ENCODE peak calls at places on chromosome 10, in seven cellular contexts. J is tibial nerve, R is WTC11, W is HFFc6, V is DND-41, X is dorsolateral prefrontal cortex, N is GM23338. E is an unnamed sample.

GRCh38 chr10:77837248-77837924 is 89.2 kb downstream of the DLG5 start:
- DNase-seq in J (peak; percentile 10), R (peak; percentile 82), W (peak; percentile 48), V (peak; percentile 53), X (peak; percentile 62), N (peak; percentile 95), E (peak; percentile 90)

GRCh38 chr10:43409385-43410109 is 561 bp upstream of the HNRNPF start:
- DNase-seq in J (no peak), R (peak; percentile 23), W (no peak), V (peak; percentile 87), X (no peak), N (no peak), E (no peak)

GRCh38 chr10:102620138-102620591 is 24.1 kb upstream of the TRIM8 start:
- DNase-seq in J (no peak), R (no peak), W (no peak), V (no peak), X (no peak), N (no peak), E (no peak)

GRCh38 chr10:25257646-25258045 is 82.8 kb downstream of the GPR158 start:
- DNase-seq in J (no peak), R (no peak), W (no peak), V (no peak), X (no peak), N (peak; percentile 1), E (no peak)

GRCh38 chr10:35588836-35589235 is 16.3 kb upstream of the GJD4 start:
- DNase-seq in J (no peak), R (no peak), W (no peak), V (no peak), X (no peak), N (no peak), E (no peak)

GRCh38 chr10:51029172-51029641 is 45.1 kb upstream of the PRKG1 start:
- DNase-seq in J (no peak), R (no peak), W (peak; percentile 23), V (no peak), X (no peak), N (no peak), E (no peak)

GRCh38 chr10:59432207-59432900 is 70.0 kb upstream of the FAM13C start:
- DNase-seq in J (no peak), R (no peak), W (no peak), V (no peak), X (no peak), N (no peak), E (no peak)

GRCh38 chr10:119090968-119091367 is 10.4 kb upstream of the EIF3A start:
- DNase-seq in J (no peak), R (no peak), W (peak; percentile 58), V (no peak), X (no peak), N (no peak), E (no peak)

GRCh38 chr10:75508814-75509306 is 77.4 kb downstream of the LRMDA start:
- DNase-seq in J (no peak), R (no peak), W (no peak), V (no peak), X (no peak), N (no peak), E (no peak)

GRCh38 chr10:18610517-18610916 is 40.9 kb downstream of the NSUN6 start:
- DNase-seq in J (no peak), R (no peak), W (peak; percentile 76), V (no peak), X (no peak), N (no peak), E (no peak)

GRCh38 chr10:57874810-57875209 is 392.9 kb downstream of the IPMK start:
- DNase-seq in J (no peak), R (no peak), W (no peak), V (no peak), X (no peak), N (no peak), E (no peak)

GRCh38 chr10:131437556-131438465 is 126.3 kb upstream of the TCERG1L start:
- DNase-seq in J (no peak), R (no peak), W (no peak), V (no peak), X (no peak), N (no peak), E (no peak)

GRCh38 chr10:131442271-131442670 is 130.8 kb upstream of the TCERG1L start:
- DNase-seq in J (no peak), R (no peak), W (no peak), V (no peak), X (no peak), N (no peak), E (no peak)

GRCh38 chr10:131438665-131439064 is 127.1 kb upstream of the TCERG1L start:
- DNase-seq in J (no peak), R (no peak), W (no peak), V (no peak), X (no peak), N (no peak), E (no peak)

GRCh38 chr10:131440405-131441360 is 129.2 kb upstream of the TCERG1L start:
- DNase-seq in J (no peak), R (no peak), W (no peak), V (no peak), X (no peak), N (no peak), E (no peak)

GRCh38 chr10:131439705-131440104 is 128.2 kb upstream of the TCERG1L start:
- DNase-seq in J (no peak), R (no peak), W (no peak), V (no peak), X (no peak), N (no peak), E (no peak)
- TF ChIP-seq CTCF in J (no peak), R (no peak), W (no peak), V (no peak), X (no peak), N (no peak), E (no peak)

GRCh38 chr10:69406816-69407580 is 9.7 kb downstream of the TACR2 start:
- DNase-seq in J (no peak), R (no peak), W (no peak), V (no peak), X (no peak), N (no peak), E (no peak)
- TF ChIP-seq CTCF in J (no peak), R (no peak), W (no peak), V (no peak), X (no peak), N (no peak), E (no peak)

GRCh38 chr10:84267503-84268126 is 22.8 kb downstream of the RGR start:
- DNase-seq in J (no peak), R (peak; percentile 86), W (peak; percentile 46), V (peak; percentile 64), X (no peak), N (peak; percentile 86), E (peak; percentile 42)
- TF ChIP-seq CTCF in J (peak; percentile 31), R (peak; percentile 41), W (peak; percentile 87), V (peak; percentile 74), X (peak; percentile 59), N (peak; percentile 95), E (peak; percentile 77)

DNA sequence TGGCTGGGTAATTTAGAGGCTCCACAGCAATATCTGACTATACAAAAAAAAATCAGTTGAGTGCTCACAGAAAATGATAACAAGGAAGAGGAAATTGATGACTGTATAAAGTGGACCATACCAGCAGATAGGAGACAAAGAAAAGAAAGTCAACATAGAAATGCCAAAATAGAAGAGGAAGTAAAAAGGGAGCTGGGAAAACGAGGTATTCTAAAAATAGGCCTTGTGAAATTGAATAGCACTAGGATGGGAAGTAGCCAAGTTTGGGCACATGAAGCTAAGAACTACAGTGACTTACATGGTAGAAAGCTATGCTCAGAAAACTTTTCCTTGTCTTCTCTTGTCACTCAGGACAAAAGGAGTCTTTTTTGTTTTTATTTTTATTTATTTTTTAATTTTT is 76.2 kb upstream of the APBB1IP start:
- DNase-seq in J (no peak), R (no peak), W (no peak), V (no peak), X (no peak), N (no peak), E (no peak)
- TF ChIP-seq CTCF in J (no peak), R (no peak), W (no peak), V (no peak), X (no peak), N (no peak), E (no peak)

DNA sequence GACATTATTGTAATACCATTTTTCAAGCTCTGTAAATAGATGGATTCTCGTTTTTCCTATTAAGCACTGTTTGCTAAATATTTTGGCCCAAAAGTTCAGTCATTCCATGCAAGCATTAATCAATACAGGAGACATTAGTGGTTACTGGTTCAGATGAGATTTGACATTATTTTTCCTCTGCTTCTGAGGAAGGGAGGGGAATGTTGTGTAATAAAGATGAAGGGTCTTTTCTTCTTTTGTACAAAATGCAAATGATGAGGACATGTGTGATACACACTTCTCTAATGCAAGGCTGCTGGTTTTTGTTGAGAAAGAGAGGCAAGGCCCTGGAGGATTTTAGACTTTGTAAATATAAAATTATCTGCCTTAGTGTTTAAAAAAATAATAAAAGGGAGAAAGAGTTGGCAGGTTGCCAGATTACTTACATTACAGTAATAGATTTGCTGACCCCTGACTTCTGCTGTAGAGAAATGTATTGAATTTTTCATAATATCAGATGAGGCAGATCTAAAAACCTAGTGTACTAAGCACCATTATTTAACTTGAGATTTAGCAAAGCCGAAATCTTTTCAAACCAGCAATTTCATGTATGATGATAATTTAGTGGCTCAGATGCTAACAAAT is 179.9 kb downstream of the ARID5B start:
- DNase-seq in J (no peak), R (no peak), W (no peak), V (no peak), X (no peak), N (no peak), E (no peak)
- TF ChIP-seq CTCF in J (no peak), R (no peak), W (no peak), V (no peak), X (no peak), N (no peak), E (no peak)

GRCh38 chr10:100510533-100511308 is 8.9 kb downstream of the SEC31B start:
- DNase-seq in J (no peak), R (no peak), W (no peak), V (peak; percentile 90), X (no peak), N (no peak), E (no peak)

GRCh38 chr10:100507357-100507732 is 12.3 kb downstream of the SEC31B start:
- DNase-seq in J (no peak), R (no peak), W (no peak), V (no peak), X (no peak), N (no peak), E (no peak)

GRCh38 chr10:100509241-100509640 is 10.4 kb downstream of the SEC31B start:
- DNase-seq in J (no peak), R (no peak), W (no peak), V (peak; percentile 93), X (no peak), N (no peak), E (no peak)

GRCh38 chr10:100506596-100507356 is 12.9 kb downstream of the SEC31B start:
- DNase-seq in J (no peak), R (no peak), W (peak; percentile 88), V (no peak), X (no peak), N (no peak), E (no peak)

GRCh38 chr10:100508691-100509150 is 10.9 kb downstream of the SEC31B start:
- DNase-seq in J (no peak), R (no peak), W (peak; percentile 53), V (peak; percentile 80), X (no peak), N (peak; percentile 91), E (peak; percentile 57)
- TF ChIP-seq CTCF in J (no peak), R (peak; percentile 47), W (peak; percentile 85), V (peak; percentile 92), X (peak; percentile 23), N (peak; percentile 92), E (peak; percentile 46)

E was measured in GM13977.